ENCODE peak calls at places on chromosomes 11 and 22, in eight cellular contexts. F is A673, E is ascending aorta, Y is lower lobe of right lung, G is bronchial epithelial cell, M is stomach, R is left ventricle myocardium inferior, C is tibial nerve. N is an unnamed sample. For H3K27me3, the result is how much of the 10 kb centered on the place peaks cover.

GRCh38 chr11:86940122-86940777 is 14.9 kb downstream of the FZD4 start:
- DNase-seq in F (peak), E (peak), Y (no peak), G (peak), M (peak), R (peak), C (peak), N (no peak)

GRCh38 chr11:123822022-123822421 is 15.9 kb upstream of the OR6M1 start:
- DNase-seq in F (no peak), E (no peak), Y (no peak), G (no peak), M (no peak), R (no peak), C (no peak), N (no peak)

GRCh38 chr11:119094816-119095065 is 6.9 kb downstream of the DPAGT1 start:
- DNase-seq in F (peak), E (peak), Y (peak), G (peak), M (peak), R (peak), C (peak), N (peak)

GRCh38 chr11:118406599-118407166 is 5.3 kb downstream of the ATP5MG start:
- DNase-seq in F (peak), E (no peak), Y (no peak), G (no peak), M (no peak), R (no peak), C (no peak), N (no peak)

GRCh38 chr11:13280777-13281176 is 3.2 kb downstream of the BMAL1 start:
- DNase-seq in F (no peak), E (no peak), Y (no peak), G (no peak), M (no peak), R (no peak), C (no peak), N (no peak)

GRCh38 chr11:123145661-123146060 is 49.4 kb downstream of the CLMP start:
- DNase-seq in F (no peak), E (no peak), Y (no peak), G (no peak), M (no peak), R (no peak), C (no peak), N (no peak)

GRCh38 chr11:38710262-38710661 is 2112.2 kb upstream of the RAG2 start:
- DNase-seq in F (no peak), E (no peak), Y (no peak), G (no peak), M (no peak), R (no peak), C (no peak), N (no peak)

GRCh38 chr11:58965246-58965985 is 26.1 kb downstream of the GLYATL1 start:
- DNase-seq in F (no peak), E (no peak), Y (no peak), G (peak), M (no peak), R (no peak), C (no peak), N (no peak)

GRCh38 chr11:70463478-70464255 is 65.3 kb downstream of the CTTN start:
- DNase-seq in F (no peak), E (no peak), Y (no peak), G (no peak), M (no peak), R (no peak), C (no peak), N (no peak)

GRCh38 chr11:130031056-130031455 is 28.4 kb upstream of the PRDM10 start:
- DNase-seq in F (no peak), E (no peak), Y (no peak), G (no peak), M (no peak), R (no peak), C (no peak), N (no peak)

GRCh38 chr11:63888170-63889086 is 28.5 kb downstream of the RCOR2 start:
- DNase-seq in F (no peak), E (peak), Y (peak), G (peak), M (peak), R (peak), C (no peak), N (peak)

GRCh38 chr22:31230871-31231621 is 18.9 kb downstream of the LIMK2 start:
- DNase-seq in F (peak), E (peak), Y (no peak), G (peak), M (peak), R (no peak), C (no peak), N (no peak)

GRCh38 chr11:134527382-134528243 is 115.6 kb upstream of the B3GAT1 start:
- DNase-seq in F (no peak), E (peak), Y (peak), G (no peak), M (peak), R (no peak), C (no peak), N (no peak)

GRCh38 chr22:35538801-35539321 is 1.8 kb upstream of the RASD2 start:
- DNase-seq in F (peak), E (no peak), Y (no peak), G (peak), M (no peak), R (no peak), C (no peak), N (no peak)

GRCh38 chr11:15497366-15497765 is 382.6 kb downstream of the INSC start:
- DNase-seq in F (no peak), E (no peak), Y (no peak), G (no peak), M (no peak), R (peak), C (no peak), N (no peak)

GRCh38 chr11:67248653-67249052 is 17.6 kb upstream of the GRK2 start:
- DNase-seq in F (no peak), E (no peak), Y (peak), G (peak), M (no peak), R (no peak), C (no peak), N (peak)

GRCh38 chr11:109707411-109707810 is 285.4 kb downstream of the C11orf87 start:
- DNase-seq in F (no peak), E (peak), Y (no peak), G (no peak), M (no peak), R (no peak), C (no peak), N (no peak)

GRCh38 chr22:19522190-19522880 is 1.9 kb downstream of the CLDN5 start:
- DNase-seq in F (peak), E (peak), Y (no peak), G (no peak), M (no peak), R (peak), C (no peak), N (no peak)

GRCh38 chr11:96337541-96338530 is 5.2 kb downstream of the MAML2 start:
- DNase-seq in F (peak), E (no peak), Y (no peak), G (no peak), M (no peak), R (peak), C (no peak), N (no peak)

GRCh38 chr11:86814775-86815174 is 14.4 kb downstream of the PRSS23 start:
- DNase-seq in F (no peak), E (no peak), Y (no peak), G (peak), M (no peak), R (no peak), C (no peak), N (no peak)

GRCh38 chr22:23273445-23274145 is 93.3 kb downstream of the BCR start:
- DNase-seq in F (no peak), E (no peak), Y (no peak), G (no peak), M (no peak), R (no peak), C (no peak), N (no peak)

GRCh38 chr11:14577835-14578529 is 57.8 kb upstream of the PSMA1 start:
- DNase-seq in F (no peak), E (no peak), Y (no peak), G (no peak), M (no peak), R (no peak), C (no peak), N (no peak)

GRCh38 chr11:22246992-22247391 is 54.1 kb downstream of the ANO5 start:
- DNase-seq in F (no peak), E (no peak), Y (no peak), G (no peak), M (no peak), R (no peak), C (no peak), N (no peak)

DNA sequence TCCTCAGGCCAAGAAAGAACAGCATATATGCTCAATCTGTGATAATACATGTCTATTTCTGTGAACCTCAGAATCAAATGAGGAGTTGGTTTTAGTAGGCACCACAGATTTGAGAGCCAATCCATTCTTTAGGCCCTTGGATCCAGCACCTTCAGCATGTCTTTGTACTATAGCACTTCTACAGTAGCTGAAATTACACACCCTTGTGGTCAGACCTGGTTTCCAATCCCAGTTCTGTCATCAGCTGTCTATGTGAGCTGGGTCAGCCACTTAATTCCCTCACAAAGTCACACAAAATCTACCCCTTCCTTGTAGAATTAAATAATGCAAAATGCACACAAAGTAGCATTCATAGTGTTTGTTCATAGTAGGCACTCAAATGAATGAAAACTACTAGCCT is 381.3 kb upstream of the LARGE1 start:
- DNase-seq in F (no peak), E (no peak), Y (no peak), G (no peak), M (no peak), R (no peak), C (no peak), N (no peak)
- TF ChIP-seq CTCF in F (no peak), E (no peak), Y (no peak), G (no peak), M (no peak), R (peak), C (no peak), N (no peak)

DNA sequence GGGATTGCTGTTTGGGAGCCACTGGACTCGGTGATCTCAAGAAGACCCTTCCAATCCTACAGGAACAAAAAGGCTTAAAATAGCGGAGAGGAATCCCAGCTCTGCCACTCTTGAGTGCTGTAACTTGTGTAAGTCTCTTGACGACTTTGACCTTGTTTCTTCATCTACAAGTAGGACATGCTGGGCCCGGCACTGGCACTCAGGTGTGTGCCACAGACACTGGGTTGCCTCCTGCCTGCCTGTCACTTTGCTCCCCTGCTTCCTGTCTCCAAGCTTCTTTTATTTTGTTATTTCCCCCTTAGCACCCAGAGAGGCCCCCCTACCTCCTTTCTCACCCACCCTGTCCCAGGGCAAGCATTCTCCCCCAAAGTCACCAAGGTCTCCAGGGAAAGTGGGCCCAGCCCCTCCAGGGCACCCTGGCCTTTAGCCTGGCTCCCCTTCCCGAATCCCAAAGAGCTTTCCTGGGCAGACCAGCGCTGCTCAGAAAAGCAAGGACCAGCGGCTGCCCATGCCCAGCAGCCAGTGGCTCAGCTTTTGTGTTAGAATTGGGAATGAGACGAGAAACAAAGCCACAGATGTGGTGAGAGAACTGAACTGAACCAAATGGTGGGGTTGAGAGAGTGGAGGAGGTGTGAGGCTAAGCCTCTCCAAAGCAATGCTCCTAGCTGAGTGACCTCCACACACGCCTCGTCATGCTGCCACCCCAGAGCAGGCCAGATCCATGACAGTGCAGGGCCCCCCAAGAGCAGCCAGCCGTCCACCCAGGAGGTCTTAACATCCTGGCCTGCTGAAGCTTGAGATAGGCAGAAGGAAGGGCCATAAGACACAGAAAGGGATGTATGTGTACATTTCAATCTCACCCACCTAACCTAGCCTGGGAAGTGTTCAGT is 4.5 kb downstream of the TRIM29 start:
- DNase-seq in F (no peak), E (peak), Y (peak), G (no peak), M (peak), R (no peak), C (peak), N (peak)
- H3K27me3 ChIP-seq in F (under half), E (under half), Y (under half), G (under half), M (under half), R (under half), C (under half), N (under half)

GRCh38 chr11:90438069-90438468 is 215.2 kb upstream of the CHORDC1 start:
- DNase-seq in F (no peak), E (no peak), Y (no peak), G (no peak), M (no peak), R (no peak), C (no peak), N (no peak)

GRCh38 chr11:90434858-90435257 is 212.0 kb upstream of the CHORDC1 start:
- DNase-seq in F (peak), E (no peak), Y (no peak), G (peak), M (no peak), R (no peak), C (no peak), N (no peak)
- TF ChIP-seq CTCF in F (peak), E (no peak), Y (no peak), G (peak), M (peak), R (peak), C (peak), N (no peak)

DNA sequence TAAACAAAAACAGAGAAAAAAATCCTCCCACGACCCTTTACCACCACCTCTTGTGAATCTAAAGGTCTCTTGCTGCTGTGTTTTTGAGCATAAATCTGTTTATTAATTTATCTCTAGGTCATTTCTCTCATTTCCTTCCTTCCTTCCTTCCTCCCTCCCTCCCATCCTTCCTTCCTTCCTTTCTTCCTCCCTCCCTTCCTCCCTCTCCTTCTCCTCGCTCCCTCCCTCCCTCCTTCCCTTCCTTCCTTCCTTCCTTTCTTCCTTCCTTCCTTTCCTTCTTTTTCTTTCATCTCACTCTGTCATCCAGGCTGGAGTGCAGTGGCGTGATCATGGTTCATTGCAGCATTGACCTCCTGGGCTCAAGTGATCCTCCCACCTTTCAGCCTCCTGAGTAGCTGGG is 13.5 kb upstream of the APOBEC3A start:
- DNase-seq in F (no peak), E (no peak), Y (no peak), G (no peak), M (no peak), R (no peak), C (no peak), N (no peak)
- H3K27me3 ChIP-seq in F (under half), E (under half), Y (under half), G (under half), M (under half), R (half or more), C (under half), N (under half)

GRCh38 chr22:33274214-33274828 is 216.1 kb upstream of the SYN3 start:
- DNase-seq in F (peak), E (no peak), Y (no peak), G (no peak), M (no peak), R (no peak), C (no peak), N (no peak)
- TF ChIP-seq CTCF in F (peak), E (peak), Y (peak), G (peak), M (no peak), R (no peak), C (peak), N (no peak)

GRCh38 chr11:2864890-2865289 is 20.7 kb downstream of the CDKN1C start:
- DNase-seq in F (no peak), E (no peak), Y (no peak), G (no peak), M (no peak), R (no peak), C (no peak), N (no peak)

GRCh38 chr11:2867722-2868548 is 17.6 kb downstream of the CDKN1C start:
- DNase-seq in F (no peak), E (no peak), Y (no peak), G (no peak), M (no peak), R (no peak), C (no peak), N (no peak)

GRCh38 chr11:2867142-2867541 is 18.4 kb downstream of the CDKN1C start:
- DNase-seq in F (no peak), E (no peak), Y (no peak), G (no peak), M (no peak), R (no peak), C (no peak), N (no peak)

GRCh38 chr11:2868604-2869526 is 16.7 kb downstream of the CDKN1C start:
- DNase-seq in F (no peak), E (no peak), Y (no peak), G (no peak), M (no peak), R (no peak), C (no peak), N (no peak)

DNA sequence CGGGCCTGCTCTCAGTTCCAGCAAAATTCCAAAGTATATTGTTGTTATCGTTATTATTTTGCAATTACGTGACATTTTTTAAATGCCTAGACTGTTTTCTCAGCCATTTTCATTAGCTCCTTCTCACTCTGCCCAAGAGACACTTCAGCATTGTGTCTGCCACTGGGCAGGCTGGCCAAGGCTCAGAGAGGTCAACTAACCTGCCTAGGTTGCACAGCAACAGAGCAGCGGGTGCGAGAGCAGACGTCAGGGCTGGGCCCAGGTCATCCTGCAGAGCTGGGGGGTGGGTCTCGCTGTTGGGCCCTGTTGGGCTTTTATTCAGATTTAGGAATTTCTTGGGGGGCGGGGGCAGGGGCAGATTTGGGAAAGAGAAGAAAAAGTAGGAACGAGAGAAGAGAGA is 19.4 kb downstream of the CDKN1C start:
- DNase-seq in F (no peak), E (no peak), Y (no peak), G (no peak), M (no peak), R (no peak), C (no peak), N (no peak)
- H3K27me3 ChIP-seq in F (under half), E (under half), Y (half or more), G (under half), M (half or more), R (half or more), C (under half), N (under half)

DNA sequence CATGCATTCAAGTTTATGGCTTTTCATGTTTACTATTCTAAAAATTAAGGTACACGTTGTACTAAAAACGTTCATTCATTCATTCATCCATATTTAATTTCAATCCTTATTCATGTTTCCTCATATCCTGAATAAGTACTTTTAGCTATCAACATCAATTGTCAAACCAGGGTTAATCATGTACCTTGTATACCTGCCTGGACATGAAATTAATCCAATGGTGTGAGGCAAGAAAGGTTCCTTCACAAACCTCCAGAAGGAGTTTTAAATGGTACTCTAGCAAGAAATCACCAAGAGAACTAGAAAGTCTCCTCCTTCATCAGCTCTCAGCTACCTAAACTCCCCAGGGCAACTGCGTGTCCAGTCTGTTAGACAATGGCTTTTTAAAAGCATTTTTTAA is 33.4 kb downstream of the TMEM123 start:
- DNase-seq in F (no peak), E (no peak), Y (no peak), G (peak), M (no peak), R (no peak), C (no peak), N (no peak)
- TF ChIP-seq CTCF in F (no peak), E (no peak), Y (no peak), G (no peak), M (no peak), R (no peak), C (no peak), N (no peak)

N was measured in breast epithelium.